ENCODE peak calls at places on chromosome 5, in nine cellular contexts. X is AG04449, P is activated T-helper 1 cell treated with Interleukin-2 at 50 U/mL for 16 hours, T is HTR-8/SVneo, Q is COR-L47, C is DMS 273 treated with DMSO at 0.1 percent for 48 hours, K is psoas muscle, U is body of pancreas, H is anterior cingulate cortex. S is an unnamed sample.

GRCh38 chr5:154189819-154190651 is 498 bp upstream of the GALNT10 start:
- DNase-seq in P (peak), T (peak), K (peak), H (peak), C (peak), Q (peak), U (peak), X (no peak), S (no peak)

GRCh38 chr5:135009736-135010501 is 24.1 kb downstream of the PITX1 start:
- DNase-seq in P (no peak), T (no peak), Q (no peak), X (no peak), H (no peak), K (no peak), U (no peak), C (no peak), S (no peak)

GRCh38 chr5:6158974-6159863 is 219.1 kb downstream of the MED10 start:
- DNase-seq in C (no peak), K (no peak), Q (peak), U (no peak), H (no peak), T (peak), X (peak), P (no peak), S (no peak)

GRCh38 chr5:11062379-11062778 is 301.3 kb upstream of the DAP start:
- DNase-seq in T (peak), U (no peak), C (no peak), X (no peak), Q (no peak), K (no peak), P (no peak), H (no peak), S (no peak)

GRCh38 chr5:131110256-131110594 is 54.8 kb downstream of the HINT1 start:
- DNase-seq in T (no peak), C (no peak), P (no peak), K (no peak), Q (no peak), U (no peak), X (no peak), H (no peak), S (no peak)

GRCh38 chr5:152246401-152246800 is 158.7 kb downstream of the NMUR2 start:
- DNase-seq in U (no peak), H (no peak), K (no peak), X (no peak), P (no peak), Q (no peak), T (no peak), C (no peak), S (no peak)

GRCh38 chr5:91641730-91642350 is 258.7 kb upstream of the ARRDC3 start:
- DNase-seq in T (peak), P (no peak), U (no peak), X (no peak), Q (peak), H (no peak), K (no peak), C (no peak), S (peak)

GRCh38 chr5:100760700-100761099 is 142.4 kb downstream of the ST8SIA4 start:
- DNase-seq in C (no peak), K (no peak), Q (no peak), T (no peak), U (no peak), H (no peak), X (no peak), P (no peak), S (no peak)

GRCh38 chr5:176890455-176891330 is 8.5 kb downstream of the HK3 start:
- DNase-seq in H (no peak), P (no peak), U (no peak), Q (no peak), T (no peak), X (no peak), C (no peak), K (no peak), S (no peak)

GRCh38 chr5:61525573-61526142 is 193.6 kb downstream of the ZSWIM6 start:
- DNase-seq in C (no peak), K (no peak), H (no peak), U (no peak), P (no peak), Q (no peak), T (no peak), X (no peak), S (no peak)

GRCh38 chr5:88502179-88503064 is 233.8 kb upstream of the TMEM161B start:
- DNase-seq in T (no peak), Q (no peak), H (no peak), K (no peak), X (no peak), U (no peak), P (no peak), C (no peak), S (no peak)

GRCh38 chr5:93246093-93246855 is 334.7 kb downstream of the NR2F1-AS1 start:
- DNase-seq in U (no peak), H (no peak), P (no peak), K (no peak), T (no peak), C (peak), X (no peak), Q (peak), S (peak)

GRCh38 chr5:153504726-153505125 is 14.3 kb downstream of the GRIA1 start:
- DNase-seq in H (no peak), T (no peak), Q (no peak), X (no peak), U (no peak), P (no peak), K (no peak), C (peak), S (peak)

GRCh38 chr5:33231935-33232334 is 208.8 kb upstream of the TARS1 start:
- DNase-seq in H (no peak), U (no peak), P (no peak), K (no peak), X (peak), Q (no peak), T (no peak), C (no peak), S (no peak)

GRCh38 chr5:172833691-172834569 is at the start of gene ERGIC1:
- DNase-seq in U (peak), Q (peak), X (no peak), C (peak), P (peak), H (no peak), T (peak), K (peak), S (no peak)

GRCh38 chr5:106303911-106304310 is 1366.8 kb downstream of the EFNA5 start:
- DNase-seq in K (no peak), P (no peak), T (no peak), X (no peak), C (no peak), Q (no peak), H (no peak), U (no peak), S (no peak)

GRCh38 chr5:40550481-40550880 is 129.2 kb upstream of the PTGER4 start:
- DNase-seq in T (no peak), H (no peak), U (no peak), X (no peak), C (no peak), K (no peak), P (no peak), Q (no peak), S (no peak)

GRCh38 chr5:59943721-59944120 is 50.2 kb upstream of the PDE4D start:
- DNase-seq in X (no peak), P (no peak), U (no peak), Q (no peak), T (no peak), K (no peak), H (no peak), C (no peak), S (no peak)

GRCh38 chr5:124735169-124735858 is 11.1 kb downstream of the ZNF608 start:
- DNase-seq in P (no peak), H (no peak), X (no peak), T (no peak), C (peak), Q (no peak), K (peak), U (no peak), S (peak)

GRCh38 chr5:95628154-95628810 is 8.4 kb downstream of the GPR150 start:
- DNase-seq in K (no peak), T (no peak), H (no peak), X (no peak), P (no peak), Q (no peak), U (no peak), C (no peak), S (no peak)

GRCh38 chr5:159874308-159874707 is 42.0 kb upstream of the ADRA1B start:
- DNase-seq in H (no peak), P (no peak), U (no peak), X (no peak), T (peak), C (no peak), Q (no peak), K (no peak), S (no peak)

GRCh38 chr5:1006656-1007071 is 1.9 kb upstream of the NKD2 start:
- DNase-seq in T (no peak), H (no peak), K (no peak), U (peak), X (no peak), C (no peak), P (no peak), Q (no peak), S (no peak)

GRCh38 chr5:128213340-128213739 is 129.8 kb downstream of the SLC12A2 start:
- DNase-seq in Q (peak), C (no peak), U (peak), H (no peak), T (peak), K (no peak), P (no peak), X (no peak), S (peak)

S was measured in NCI-H1694.